ENCODE peak calls at places on chromosomes 1 and 21, in four cellular contexts. One of them, this sample, is unnamed.

GRCh38 chr1:243851129-243851756 is 1.2 kb upstream of the AKT3 start:
- DNase-seq in neural progenitor cell: no peak
- DNase-seq in hepatocyte: no peak
- DNase-seq in OCI-LY7: no peak
- DNase-seq in this sample: no peak

GRCh38 chr1:110056776-110057175 is 13.7 kb downstream of the ALX3 start:
- DNase-seq in neural progenitor cell: no peak
- DNase-seq in hepatocyte: no peak
- DNase-seq in OCI-LY7: no peak
- DNase-seq in this sample: peak; percentile 95

GRCh38 chr1:48396208-48396607 is 75.8 kb downstream of the SPATA6 start:
- DNase-seq in neural progenitor cell: no peak
- DNase-seq in hepatocyte: no peak
- DNase-seq in OCI-LY7: no peak
- DNase-seq in this sample: no peak

GRCh38 chr1:178961868-178962267 is 63.8 kb upstream of the FAM20B start:
- DNase-seq in neural progenitor cell: no peak
- DNase-seq in hepatocyte: no peak
- DNase-seq in OCI-LY7: no peak
- DNase-seq in this sample: no peak

GRCh38 chr1:40625076-40625475 is 40.4 kb downstream of the RIMS3 start:
- DNase-seq in neural progenitor cell: peak; percentile 38
- DNase-seq in hepatocyte: peak; percentile 33
- DNase-seq in OCI-LY7: peak; percentile 37
- DNase-seq in this sample: peak; percentile 30

GRCh38 chr1:173789841-173790240 is 34.6 kb upstream of the DARS2 start:
- DNase-seq in neural progenitor cell: no peak
- DNase-seq in hepatocyte: no peak
- DNase-seq in OCI-LY7: no peak
- DNase-seq in this sample: no peak

GRCh38 chr1:196660912-196661311 is 9.1 kb downstream of the CFH start:
- DNase-seq in neural progenitor cell: peak; percentile 57
- DNase-seq in hepatocyte: peak; percentile 49
- DNase-seq in OCI-LY7: peak; percentile 39
- DNase-seq in this sample: peak; percentile 68

GRCh38 chr1:53413175-53414001 is 45.8 kb upstream of the DMRTB1 start:
- DNase-seq in neural progenitor cell: no peak
- DNase-seq in hepatocyte: peak; percentile 35
- DNase-seq in OCI-LY7: no peak
- DNase-seq in this sample: peak; percentile 87

GRCh38 chr1:65769621-65770020 is 23.1 kb upstream of the PDE4B start:
- DNase-seq in neural progenitor cell: no peak
- DNase-seq in hepatocyte: no peak
- DNase-seq in OCI-LY7: no peak
- DNase-seq in this sample: peak; percentile 52

GRCh38 chr1:157030728-157031127 is 14.8 kb downstream of the ARHGEF11 start:
- DNase-seq in neural progenitor cell: no peak
- DNase-seq in hepatocyte: no peak
- DNase-seq in OCI-LY7: no peak
- DNase-seq in this sample: no peak

GRCh38 chr1:217453816-217454215 is 177.1 kb downstream of the GPATCH2 start:
- DNase-seq in neural progenitor cell: no peak
- DNase-seq in hepatocyte: no peak
- DNase-seq in OCI-LY7: no peak
- DNase-seq in this sample: no peak

GRCh38 chr1:205922806-205923205 is 20.4 kb downstream of the SLC26A9 start:
- DNase-seq in neural progenitor cell: no peak
- DNase-seq in hepatocyte: no peak
- DNase-seq in OCI-LY7: no peak
- DNase-seq in this sample: no peak

GRCh38 chr1:179016694-179017382 is 8.9 kb upstream of the FAM20B start:
- DNase-seq in neural progenitor cell: no peak
- DNase-seq in hepatocyte: peak; percentile 74
- DNase-seq in OCI-LY7: no peak
- DNase-seq in this sample: peak; percentile 93

GRCh38 chr1:198212675-198213074 is 55.9 kb downstream of the NEK7 start:
- DNase-seq in neural progenitor cell: no peak
- DNase-seq in hepatocyte: no peak
- DNase-seq in OCI-LY7: no peak
- DNase-seq in this sample: peak; percentile 91

GRCh38 chr1:37922767-37923550 is 23.9 kb downstream of the INPP5B start:
- DNase-seq in neural progenitor cell: no peak
- DNase-seq in hepatocyte: no peak
- DNase-seq in OCI-LY7: peak; percentile 93
- DNase-seq in this sample: no peak

GRCh38 chr1:193406901-193407300 is 220.5 kb upstream of the B3GALT2 start:
- DNase-seq in neural progenitor cell: peak; percentile 50
- DNase-seq in hepatocyte: peak; percentile 62
- DNase-seq in OCI-LY7: peak; percentile 77
- DNase-seq in this sample: peak; percentile 76

GRCh38 chr1:182357913-182358312 is 33.7 kb downstream of the GLUL start:
- DNase-seq in neural progenitor cell: peak; percentile 18
- DNase-seq in hepatocyte: no peak
- DNase-seq in OCI-LY7: no peak
- DNase-seq in this sample: no peak

GRCh38 chr1:92306020-92306419 is 7.2 kb downstream of the RPAP2 start:
- DNase-seq in neural progenitor cell: no peak
- DNase-seq in hepatocyte: no peak
- DNase-seq in OCI-LY7: no peak
- DNase-seq in this sample: no peak

GRCh38 chr1:1788646-1789431 is 10.6 kb upstream of the NADK start:
- DNase-seq in neural progenitor cell: peak; percentile 41
- DNase-seq in hepatocyte: peak; percentile 32
- DNase-seq in OCI-LY7: peak; percentile 45
- DNase-seq in this sample: peak; percentile 48

GRCh38 chr1:97632075-97632474 is 288.8 kb downstream of the DPYD start:
- DNase-seq in neural progenitor cell: no peak
- DNase-seq in hepatocyte: peak; percentile 20
- DNase-seq in OCI-LY7: no peak
- DNase-seq in this sample: no peak

GRCh38 chr21:14879458-14879857 is 185.3 kb downstream of the NRIP1 start:
- DNase-seq in neural progenitor cell: no peak
- DNase-seq in hepatocyte: no peak
- DNase-seq in OCI-LY7: no peak
- DNase-seq in this sample: no peak

GRCh38 chr1:206784471-206784903 is 12.2 kb upstream of the IL10 start:
- DNase-seq in neural progenitor cell: no peak
- DNase-seq in hepatocyte: no peak
- DNase-seq in OCI-LY7: peak; percentile 45
- DNase-seq in this sample: no peak

GRCh38 chr1:111369645-111370044 is 57.9 kb downstream of the OVGP1 start:
- DNase-seq in neural progenitor cell: no peak
- DNase-seq in hepatocyte: no peak
- DNase-seq in OCI-LY7: no peak
- DNase-seq in this sample: no peak

GRCh38 chr21:24163539-24163938 is 1443.7 kb downstream of the MRPL39 start:
- DNase-seq in neural progenitor cell: no peak
- DNase-seq in hepatocyte: no peak
- DNase-seq in OCI-LY7: no peak
- DNase-seq in this sample: no peak

GRCh38 chr1:152870831-152871730 is 7.0 kb upstream of the SMCP start:
- DNase-seq in neural progenitor cell: peak; percentile 3
- DNase-seq in hepatocyte: no peak
- DNase-seq in OCI-LY7: peak; percentile 13
- DNase-seq in this sample: peak; percentile 76

GRCh38 chr1:2314297-2314802 is 77.0 kb downstream of the MORN1 start:
- DNase-seq in neural progenitor cell: peak; percentile 93
- DNase-seq in hepatocyte: peak; percentile 94
- DNase-seq in OCI-LY7: no peak
- DNase-seq in this sample: peak; percentile 72

GRCh38 chr1:59673575-59674467 is 140.9 kb upstream of the HOOK1 start:
- DNase-seq in neural progenitor cell: no peak
- DNase-seq in hepatocyte: peak; percentile 17
- DNase-seq in OCI-LY7: no peak
- DNase-seq in this sample: no peak

GRCh38 chr1:193753038-193753756 is 566.8 kb upstream of the B3GALT2 start:
- DNase-seq in neural progenitor cell: no peak
- DNase-seq in hepatocyte: peak; percentile 17
- DNase-seq in OCI-LY7: no peak
- DNase-seq in this sample: no peak

GRCh38 chr1:39490596-39491145 is 765 bp upstream of the BMP8A start:
- DNase-seq in neural progenitor cell: peak; percentile 44
- DNase-seq in hepatocyte: no peak
- DNase-seq in OCI-LY7: no peak
- DNase-seq in this sample: peak; percentile 15
- H3K4me3 ChIP-seq in neural progenitor cell: peak overlapping the region; percentile 50
- H3K4me3 ChIP-seq in hepatocyte: peak overlapping the region; percentile 33
- H3K4me3 ChIP-seq in OCI-LY7: peak overlapping the region; percentile 58
- H3K4me3 ChIP-seq in this sample: peak overlapping the region; percentile 45

DNA sequence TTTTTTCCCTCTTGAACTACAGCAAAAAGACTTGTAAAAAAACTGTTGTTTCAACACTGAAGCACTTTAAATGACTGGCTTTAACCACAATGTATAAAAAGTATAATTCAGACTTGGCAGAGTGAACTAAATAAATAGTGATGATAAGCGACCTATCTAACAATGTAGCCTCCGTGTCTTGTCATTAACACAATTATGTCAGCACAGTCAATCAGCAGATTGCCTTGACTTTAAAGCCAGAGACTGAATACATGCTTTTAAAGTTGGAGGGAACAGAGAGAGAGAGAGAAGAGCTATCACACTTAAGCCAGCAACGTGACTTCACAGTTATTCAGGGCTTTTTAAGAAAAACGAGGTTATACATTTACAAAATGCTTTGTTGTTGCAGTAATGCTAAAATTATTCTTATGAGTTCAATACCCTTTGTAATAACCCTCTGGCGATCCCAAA is 378.1 kb downstream of the LMO4 start:
- DNase-seq in neural progenitor cell: no peak
- DNase-seq in hepatocyte: no peak
- DNase-seq in OCI-LY7: no peak
- DNase-seq in this sample: peak; percentile 27
- H3K4me2 ChIP-seq in neural progenitor cell: no peak overlapping the region
- H3K4me2 ChIP-seq in hepatocyte: no peak overlapping the region
- H3K4me2 ChIP-seq in OCI-LY7: no peak overlapping the region
- H3K4me2 ChIP-seq in this sample: peak overlapping the region; percentile 7

DNA sequence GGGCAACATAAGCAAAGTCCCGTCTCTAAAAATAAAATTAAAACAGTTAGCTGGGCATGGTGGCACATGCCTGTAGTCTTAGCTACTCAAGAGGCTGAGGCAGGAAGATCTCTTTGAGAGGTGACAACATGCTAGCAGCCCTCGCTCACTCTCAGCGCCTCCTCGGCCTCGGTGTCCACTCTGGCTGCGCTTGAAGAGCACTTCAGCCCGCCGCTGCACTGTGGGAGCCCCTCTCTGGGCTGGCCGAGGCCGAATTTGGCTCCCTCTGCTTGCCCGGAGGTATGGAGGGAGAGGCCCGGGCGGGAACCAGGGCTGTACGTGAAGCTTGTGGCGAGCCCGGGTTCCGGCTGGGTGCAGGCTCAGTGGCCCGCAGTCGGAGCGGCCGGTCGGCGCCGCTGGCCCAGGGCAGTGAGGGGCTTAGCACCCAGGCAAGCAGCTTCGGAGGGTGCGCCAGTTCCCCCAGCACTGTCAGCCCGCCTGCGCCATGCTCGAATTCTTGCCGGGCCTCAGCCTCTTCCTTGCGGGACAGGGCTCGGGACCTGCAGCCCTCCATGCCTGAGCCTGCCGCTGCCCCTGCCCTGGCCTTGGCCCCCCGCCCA is 138.3 kb downstream of the MAP3K21 start:
- DNase-seq in neural progenitor cell: no peak
- DNase-seq in hepatocyte: no peak
- DNase-seq in OCI-LY7: no peak
- DNase-seq in this sample: no peak
- H3K4me3 ChIP-seq in neural progenitor cell: no peak overlapping the region
- H3K4me3 ChIP-seq in hepatocyte: no peak overlapping the region
- H3K4me3 ChIP-seq in OCI-LY7: no peak overlapping the region
- H3K4me3 ChIP-seq in this sample: no peak overlapping the region

GRCh38 chr1:159177273-159177907 is 6.0 kb downstream of the CADM3 start:
- DNase-seq in neural progenitor cell: peak; percentile 93
- DNase-seq in hepatocyte: peak; percentile 89
- DNase-seq in OCI-LY7: peak; percentile 51
- DNase-seq in this sample: peak; percentile 74

GRCh38 chr1:159184201-159184600 is 12.8 kb downstream of the CADM3 start:
- DNase-seq in neural progenitor cell: no peak
- DNase-seq in hepatocyte: no peak
- DNase-seq in OCI-LY7: no peak
- DNase-seq in this sample: no peak

GRCh38 chr1:159180516-159180915 is 9.1 kb downstream of the CADM3 start:
- DNase-seq in neural progenitor cell: no peak
- DNase-seq in hepatocyte: no peak
- DNase-seq in OCI-LY7: no peak
- DNase-seq in this sample: no peak

GRCh38 chr1:159181328-159182024 is 10.1 kb downstream of the CADM3 start:
- DNase-seq in neural progenitor cell: no peak
- DNase-seq in hepatocyte: no peak
- DNase-seq in OCI-LY7: no peak
- DNase-seq in this sample: no peak

GRCh38 chr1:159179906-159180305 is 8.5 kb downstream of the CADM3 start:
- DNase-seq in neural progenitor cell: no peak
- DNase-seq in hepatocyte: no peak
- DNase-seq in OCI-LY7: no peak
- DNase-seq in this sample: no peak
- H3K4me2 ChIP-seq in neural progenitor cell: no peak overlapping the region
- H3K4me2 ChIP-seq in hepatocyte: no peak overlapping the region
- H3K4me2 ChIP-seq in OCI-LY7: no peak overlapping the region
- H3K4me2 ChIP-seq in this sample: no peak overlapping the region

DNA sequence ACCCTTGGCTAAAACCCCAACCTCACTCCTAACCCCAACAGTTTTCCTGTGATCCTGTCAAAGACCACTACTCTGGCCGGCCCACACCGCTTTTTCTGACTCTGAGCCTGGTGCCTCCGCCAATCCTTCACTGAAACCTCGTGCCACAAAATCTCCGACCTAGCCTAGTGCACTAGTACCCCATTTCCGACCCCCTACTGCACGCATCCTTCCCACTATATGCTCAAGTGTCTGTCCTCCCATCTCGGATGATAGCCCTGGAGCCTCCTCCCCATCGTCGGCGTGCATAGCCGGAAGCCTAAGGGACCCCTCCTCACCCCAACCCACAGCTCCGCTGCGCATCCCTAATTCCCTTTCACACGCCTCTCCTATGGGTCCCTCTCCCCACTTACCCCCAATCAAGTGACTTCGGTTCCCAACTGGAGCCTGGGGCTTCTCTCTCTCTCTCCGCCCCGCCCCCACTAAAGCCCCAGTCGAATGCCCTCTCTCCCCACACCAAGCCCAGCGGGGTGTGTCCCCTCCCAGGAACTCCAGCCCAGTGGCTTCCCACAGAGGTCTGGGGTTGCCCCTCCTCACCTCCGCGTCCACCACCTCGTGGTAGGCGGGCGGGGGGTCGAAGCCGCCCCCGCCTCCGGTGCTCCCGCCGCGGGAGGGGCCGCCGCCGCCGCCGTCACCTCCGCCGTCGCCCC is 806 bp downstream of the USP24 start:
- DNase-seq in neural progenitor cell: peak; percentile 80
- DNase-seq in hepatocyte: peak; percentile 62
- DNase-seq in OCI-LY7: peak; percentile 51
- DNase-seq in this sample: peak; percentile 55
- H3K4me3 ChIP-seq in neural progenitor cell: peak overlapping the region; percentile 79
- H3K4me3 ChIP-seq in hepatocyte: peak overlapping the region; percentile 90
- H3K4me3 ChIP-seq in OCI-LY7: peak overlapping the region; percentile 94
- H3K4me3 ChIP-seq in this sample: peak overlapping the region; percentile 90

This sample was measured in GM23248.